ENCODE peak calls at places on chromosomes 2 and 18, in six cellular contexts. Y is activated gamma-delta T cell treated with Interleukin-2 at 50 U/mL for 16 hours; R is esophagus squamous epithelium; S is activated T-cell treated with anti-CD3 and anti-CD28 coated beads, Interleukin-2, amount 50 U/mL, for 1 hour; E is T-helper 2 cell; X is anterior cingulate cortex. W is an unnamed sample.

GRCh38 chr2:50004667-50005066 is 850.4 kb upstream of the FSHR start:
- DNase-seq in Y (no peak), R (no peak), S (no peak), E (no peak), X (no peak), W (no peak)

GRCh38 chr18:10841203-10841602 is 308.2 kb downstream of the PIEZO2 start:
- DNase-seq in Y (no peak), R (no peak), S (no peak), E (no peak), X (no peak), W (no peak)

GRCh38 chr18:50451100-50451842 is 76.4 kb downstream of the SKA1 start:
- DNase-seq in Y (no peak), R (no peak), S (no peak), E (no peak), X (no peak), W (no peak)

GRCh38 chr2:127103243-127104165 is 3.5 kb downstream of the BIN1 start:
- DNase-seq in Y (no peak), R (no peak), S (peak), E (no peak), X (no peak), W (peak)

GRCh38 chr2:231919341-231920035 is 6.7 kb downstream of the NPPC start:
- DNase-seq in Y (no peak), R (no peak), S (no peak), E (no peak), X (no peak), W (no peak)

GRCh38 chr2:240810199-240810598 is 9.8 kb downstream of the KIF1A start:
- DNase-seq in Y (no peak), R (no peak), S (no peak), E (no peak), X (no peak), W (no peak)

GRCh38 chr18:55264108-55264507 is 304.8 kb upstream of the CCDC68 start:
- DNase-seq in Y (no peak), R (no peak), S (no peak), E (no peak), X (no peak), W (no peak)

GRCh38 chr2:17813742-17814458 is 2.4 kb upstream of the MSGN1 start:
- DNase-seq in Y (no peak), R (no peak), S (no peak), E (no peak), X (no peak), W (no peak)

GRCh38 chr2:165876712-165877111 is 76.9 kb downstream of the TTC21B start:
- DNase-seq in Y (no peak), R (no peak), S (no peak), E (no peak), X (no peak), W (no peak)

GRCh38 chr2:182611009-182611408 is 105.0 kb upstream of the DNAJC10 start:
- DNase-seq in Y (no peak), R (no peak), S (no peak), E (no peak), X (no peak), W (no peak)

W was measured in ascending aorta.